ENCODE peak calls at places on chromosomes 16 and 17, in eight cellular contexts. Q, G, X, S, H, W, E and Z are unnamed samples.

GRCh38 chr17:29138184-29138955 is 41.8 kb downstream of the MYO18A start:
- DNase-seq in W (no peak), S (peak; percentile 41), Q (peak; percentile 80), E (no peak), H (peak; percentile 52), X (no peak), G (no peak), Z (no peak)

GRCh38 chr17:29855686-29856085 is 74.3 kb downstream of the SSH2 start:
- DNase-seq in H (peak; percentile 59), G (no peak), W (no peak), S (no peak), Q (no peak), X (no peak), E (no peak), Z (no peak)

GRCh38 chr17:45256114-45256966 is 5.6 kb downstream of the SPATA32 start:
- DNase-seq in G (no peak), S (no peak), W (no peak), Q (peak; percentile 61), H (peak; percentile 18), X (no peak), E (no peak), Z (no peak)

GRCh38 chr17:14205992-14206461 is 30.6 kb downstream of the CDRT15 start:
- DNase-seq in H (no peak), S (no peak), W (no peak), G (no peak), X (no peak), E (peak; percentile 66), Q (no peak), Z (peak; percentile 76)

GRCh38 chr17:33674685-33675084 is 381.6 kb upstream of the ASIC2 start:
- DNase-seq in X (peak; percentile 24), Q (peak; percentile 66), G (peak; percentile 48), E (peak; percentile 18), H (peak; percentile 79), S (no peak), W (peak; percentile 47), Z (peak; percentile 27)

GRCh38 chr17:7146115-7146514 is 31.5 kb upstream of the ASGR2 start:
- DNase-seq in S (no peak), H (no peak), X (no peak), Q (no peak), E (no peak), G (no peak), W (no peak), Z (no peak)

GRCh38 chr17:49597928-49598655 is 22.4 kb downstream of the NXPH3 start:
- DNase-seq in Q (no peak), X (no peak), G (no peak), S (no peak), W (no peak), H (no peak), E (no peak), Z (no peak)

GRCh38 chr17:57033296-57033695 is 51.8 kb upstream of the AKAP1 start:
- DNase-seq in H (no peak), W (no peak), X (peak; percentile 99), E (no peak), G (peak; percentile 68), Q (no peak), S (no peak), Z (peak; percentile 96)

GRCh38 chr16:54284931-54285413 is 1.6 kb downstream of the IRX3 start:
- DNase-seq in W (no peak), S (no peak), E (no peak), H (peak; percentile 46), G (peak; percentile 60), X (no peak), Q (peak; percentile 51), Z (peak; percentile 25)

GRCh38 chr16:48318630-48319029 is 66.6 kb downstream of the SIAH1 start:
- DNase-seq in X (no peak), E (peak; percentile 30), W (no peak), H (peak; percentile 90), S (no peak), Q (peak; percentile 91), G (no peak), Z (no peak)

GRCh38 chr17:32621612-32622312 is 135.0 kb downstream of the CDK5R1 start:
- DNase-seq in W (no peak), H (peak; percentile 38), E (no peak), S (no peak), Q (no peak), X (no peak), G (no peak), Z (no peak)

GRCh38 chr17:59361916-59362810 is 30.7 kb downstream of the YPEL2 start:
- DNase-seq in X (peak; percentile 25), H (no peak), Q (peak; percentile 43), E (peak; percentile 2), W (no peak), S (no peak), G (peak; percentile 60), Z (no peak)

GRCh38 chr16:59021751-59022150 is 287.6 kb upstream of the GOT2 start:
- DNase-seq in W (no peak), H (no peak), X (no peak), S (no peak), E (no peak), Q (no peak), G (no peak), Z (no peak)